ENCODE peak calls at places on chromosomes 5 and 9, in ten cellular contexts. S is T1000; Q is uterus; J is right atrium auricular region; G is naive thymus-derived CD4-positive, alpha-beta T cell; D is T-helper 9 cell; F is NCI-H1105 treated with DMSO at 0.1 percent for 48 hours; R is germinal center; L is neuronal stem cell; T is Daoy. X is an unnamed sample.

GRCh38 chr9:136782452-136782851 is 8.7 kb upstream of the TMEM141 start:
- DNase-seq in S (no peak), Q (no peak), J (no peak), G (no peak), D (no peak), F (no peak), R (no peak), L (no peak), T (no peak), X (no peak)

GRCh38 chr5:135890867-135891266 is 4.8 kb downstream of the IL9 start:
- DNase-seq in S (no peak), Q (no peak), J (peak), G (no peak), D (no peak), F (no peak), R (no peak), L (no peak), T (peak), X (no peak)

GRCh38 chr5:1335540-1336095 is 9.3 kb downstream of the CLPTM1L start:
- DNase-seq in S (no peak), Q (no peak), J (no peak), G (no peak), D (no peak), F (no peak), R (no peak), L (no peak), T (no peak), X (no peak)

GRCh38 chr5:87277279-87277835 is 9.7 kb downstream of the RASA1 start:
- DNase-seq in S (no peak), Q (no peak), J (no peak), G (no peak), D (no peak), F (no peak), R (no peak), L (no peak), T (no peak), X (no peak)

GRCh38 chr5:16912080-16912479 is 24.0 kb downstream of the MYO10 start:
- DNase-seq in S (no peak), Q (no peak), J (no peak), G (no peak), D (no peak), F (no peak), R (no peak), L (no peak), T (no peak), X (no peak)

GRCh38 chr9:13845460-13845859 is 468.5 kb downstream of the NFIB start:
- DNase-seq in S (no peak), Q (no peak), J (no peak), G (no peak), D (no peak), F (no peak), R (no peak), L (no peak), T (peak), X (no peak)

GRCh38 chr5:1312206-1312605 is 17.3 kb upstream of the TERT start:
- DNase-seq in S (no peak), Q (no peak), J (no peak), G (peak), D (peak), F (no peak), R (no peak), L (no peak), T (no peak), X (no peak)

GRCh38 chr5:151926186-151926585 is 1.5 kb upstream of the GLRA1 start:
- DNase-seq in S (no peak), Q (no peak), J (no peak), G (no peak), D (no peak), F (no peak), R (no peak), L (no peak), T (no peak), X (no peak)

GRCh38 chr9:70049672-70050271 is 6.1 kb downstream of the MAMDC2 start:
- DNase-seq in S (no peak), Q (peak), J (peak), G (no peak), D (no peak), F (no peak), R (no peak), L (no peak), T (no peak), X (no peak)

GRCh38 chr9:90966475-90967150 is 165.0 kb downstream of the SYK start:
- DNase-seq in S (no peak), Q (no peak), J (no peak), G (no peak), D (no peak), F (no peak), R (no peak), L (no peak), T (peak), X (no peak)

GRCh38 chr5:74124826-74125225 is 498.8 kb downstream of the ARHGEF28 start:
- DNase-seq in S (no peak), Q (no peak), J (no peak), G (no peak), D (no peak), F (no peak), R (no peak), L (no peak), T (no peak), X (no peak)

GRCh38 chr9:93124793-93125192 is 9.3 kb downstream of the NINJ1 start:
- DNase-seq in S (no peak), Q (peak), J (no peak), G (no peak), D (peak), F (no peak), R (no peak), L (no peak), T (peak), X (no peak)

GRCh38 chr9:110619831-110620230 is 40.3 kb upstream of the SVEP1 start:
- DNase-seq in S (no peak), Q (no peak), J (no peak), G (no peak), D (no peak), F (no peak), R (no peak), L (no peak), T (no peak), X (no peak)

GRCh38 chr5:587403-587802 is 24.7 kb upstream of the CEP72 start:
- DNase-seq in S (no peak), Q (no peak), J (no peak), G (no peak), D (no peak), F (no peak), R (no peak), L (no peak), T (no peak), X (no peak)